ENCODE peak calls at places on chromosome 5, in eight cellular contexts. One of them, this sample, is unnamed.

GRCh38 chr5:69293882-69294281 is 38.7 kb downstream of the CCDC125 start:
- DNase-seq in GM06990: no peak
- DNase-seq in HCT116: no peak
- DNase-seq in SJSA1: no peak
- DNase-seq in heart right ventricle: no peak
- DNase-seq in PC-3: no peak
- DNase-seq in CD8-positive, alpha-beta memory T cell: no peak
- DNase-seq in GM12878: no peak
- DNase-seq in this sample: no peak

GRCh38 chr5:61431923-61432620 is 100.0 kb downstream of the ZSWIM6 start:
- DNase-seq in GM06990: no peak
- DNase-seq in HCT116: no peak
- DNase-seq in SJSA1: no peak
- DNase-seq in heart right ventricle: no peak
- DNase-seq in PC-3: no peak
- DNase-seq in CD8-positive, alpha-beta memory T cell: no peak
- DNase-seq in GM12878: no peak
- DNase-seq in this sample: no peak

GRCh38 chr5:123350744-123351143 is 72.5 kb downstream of the CEP120 start:
- DNase-seq in GM06990: no peak
- DNase-seq in HCT116: no peak
- DNase-seq in SJSA1: no peak
- DNase-seq in heart right ventricle: no peak
- DNase-seq in PC-3: peak; percentile 12
- DNase-seq in CD8-positive, alpha-beta memory T cell: no peak
- DNase-seq in GM12878: no peak
- DNase-seq in this sample: no peak

GRCh38 chr5:152529456-152529855 is 124.4 kb upstream of the NMUR2 start:
- DNase-seq in GM06990: no peak
- DNase-seq in HCT116: no peak
- DNase-seq in SJSA1: no peak
- DNase-seq in heart right ventricle: no peak
- DNase-seq in PC-3: no peak
- DNase-seq in CD8-positive, alpha-beta memory T cell: no peak
- DNase-seq in GM12878: no peak
- DNase-seq in this sample: no peak

GRCh38 chr5:32339878-32340277 is 27.1 kb upstream of the MTMR12 start:
- DNase-seq in GM06990: no peak
- DNase-seq in HCT116: no peak
- DNase-seq in SJSA1: no peak
- DNase-seq in heart right ventricle: no peak
- DNase-seq in PC-3: no peak
- DNase-seq in CD8-positive, alpha-beta memory T cell: no peak
- DNase-seq in GM12878: no peak
- DNase-seq in this sample: no peak

GRCh38 chr5:150131978-150132694 is 23.5 kb downstream of the PDGFRB start:
- DNase-seq in GM06990: no peak
- DNase-seq in HCT116: no peak
- DNase-seq in SJSA1: no peak
- DNase-seq in heart right ventricle: no peak
- DNase-seq in PC-3: no peak
- DNase-seq in CD8-positive, alpha-beta memory T cell: no peak
- DNase-seq in GM12878: no peak
- DNase-seq in this sample: no peak

GRCh38 chr5:150448353-150448752 is 1.2 kb downstream of the RPS14 start:
- DNase-seq in GM06990: no peak
- DNase-seq in HCT116: no peak
- DNase-seq in SJSA1: no peak
- DNase-seq in heart right ventricle: no peak
- DNase-seq in PC-3: no peak
- DNase-seq in CD8-positive, alpha-beta memory T cell: no peak
- DNase-seq in GM12878: no peak
- DNase-seq in this sample: no peak

GRCh38 chr5:168991991-168992390 is 308.9 kb downstream of the SLIT3 start:
- DNase-seq in GM06990: no peak
- DNase-seq in HCT116: no peak
- DNase-seq in SJSA1: no peak
- DNase-seq in heart right ventricle: no peak
- DNase-seq in PC-3: no peak
- DNase-seq in CD8-positive, alpha-beta memory T cell: no peak
- DNase-seq in GM12878: no peak
- DNase-seq in this sample: no peak

GRCh38 chr5:9621379-9621903 is 8.7 kb downstream of the TAS2R1 start:
- DNase-seq in GM06990: no peak
- DNase-seq in HCT116: no peak
- DNase-seq in SJSA1: peak; percentile 70
- DNase-seq in heart right ventricle: no peak
- DNase-seq in PC-3: no peak
- DNase-seq in CD8-positive, alpha-beta memory T cell: no peak
- DNase-seq in GM12878: no peak
- DNase-seq in this sample: no peak

GRCh38 chr5:173973614-173973969 is 15.4 kb upstream of the C5orf47 start:
- DNase-seq in GM06990: no peak
- DNase-seq in HCT116: no peak
- DNase-seq in SJSA1: no peak
- DNase-seq in heart right ventricle: no peak
- DNase-seq in PC-3: peak; percentile 34
- DNase-seq in CD8-positive, alpha-beta memory T cell: no peak
- DNase-seq in GM12878: no peak
- DNase-seq in this sample: no peak

GRCh38 chr5:52262844-52263243 is 524.9 kb upstream of the ITGA1 start:
- DNase-seq in GM06990: no peak
- DNase-seq in HCT116: no peak
- DNase-seq in SJSA1: no peak
- DNase-seq in heart right ventricle: no peak
- DNase-seq in PC-3: no peak
- DNase-seq in CD8-positive, alpha-beta memory T cell: no peak
- DNase-seq in GM12878: no peak
- DNase-seq in this sample: no peak

GRCh38 chr5:125033602-125034001 is 287.2 kb upstream of the ZNF608 start:
- DNase-seq in GM06990: no peak
- DNase-seq in HCT116: no peak
- DNase-seq in SJSA1: no peak
- DNase-seq in heart right ventricle: no peak
- DNase-seq in PC-3: no peak
- DNase-seq in CD8-positive, alpha-beta memory T cell: no peak
- DNase-seq in GM12878: no peak
- DNase-seq in this sample: no peak

GRCh38 chr5:93088997-93089396 is 492.0 kb downstream of the NR2F1-AS1 start:
- DNase-seq in GM06990: no peak
- DNase-seq in HCT116: no peak
- DNase-seq in SJSA1: no peak
- DNase-seq in heart right ventricle: no peak
- DNase-seq in PC-3: peak; percentile 12
- DNase-seq in CD8-positive, alpha-beta memory T cell: no peak
- DNase-seq in GM12878: no peak
- DNase-seq in this sample: no peak

GRCh38 chr5:103036601-103037000 is 83.3 kb downstream of the GIN1 start:
- DNase-seq in GM06990: no peak
- DNase-seq in HCT116: no peak
- DNase-seq in SJSA1: no peak
- DNase-seq in heart right ventricle: no peak
- DNase-seq in PC-3: no peak
- DNase-seq in CD8-positive, alpha-beta memory T cell: no peak
- DNase-seq in GM12878: no peak
- DNase-seq in this sample: no peak

GRCh38 chr5:172954277-172954676 is 4.9 kb upstream of the RPL26L1 start:
- DNase-seq in GM06990: no peak
- DNase-seq in HCT116: no peak
- DNase-seq in SJSA1: peak; percentile 76
- DNase-seq in heart right ventricle: no peak
- DNase-seq in PC-3: no peak
- DNase-seq in CD8-positive, alpha-beta memory T cell: no peak
- DNase-seq in GM12878: no peak
- DNase-seq in this sample: no peak

DNA sequence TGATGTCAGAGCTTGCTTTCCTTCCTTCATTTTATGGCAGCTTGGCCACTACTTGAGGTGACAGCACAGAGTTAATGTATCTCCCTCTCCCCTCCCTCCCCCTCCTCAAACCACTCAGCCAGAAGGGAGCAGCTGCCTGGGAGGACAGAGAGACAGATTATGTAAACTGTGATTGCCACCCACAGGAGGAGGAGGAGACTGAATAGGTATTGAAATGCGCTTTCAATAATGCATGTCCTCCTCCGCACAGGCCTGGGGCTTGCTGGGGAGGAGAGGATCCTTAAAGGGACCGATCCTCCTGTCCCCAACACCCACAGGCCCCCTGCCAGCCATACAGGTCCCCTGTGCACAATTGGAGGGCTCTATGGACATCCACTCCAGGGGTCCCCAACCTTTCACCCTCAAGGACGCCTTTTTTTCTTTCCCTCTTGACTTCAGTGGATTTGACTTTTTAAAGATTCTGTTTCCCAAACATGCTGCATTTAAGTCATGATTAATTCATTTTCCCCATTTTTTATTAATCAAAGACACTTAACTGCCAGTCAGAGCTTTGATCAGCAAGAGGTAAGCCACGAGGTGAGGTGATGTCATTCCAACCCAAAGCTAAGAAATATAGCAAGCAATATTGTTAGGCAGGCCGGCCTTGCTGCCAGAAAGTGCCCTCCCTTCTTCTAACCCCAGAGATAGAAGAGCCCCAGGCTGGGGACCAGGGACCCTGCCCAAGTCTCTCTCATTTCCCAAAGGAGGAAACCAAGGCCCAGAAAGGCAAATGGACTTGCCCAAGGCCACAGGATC is 47.5 kb upstream of the CPLX2 start:
- DNase-seq in GM06990: no peak
- DNase-seq in HCT116: no peak
- DNase-seq in SJSA1: no peak
- DNase-seq in heart right ventricle: no peak
- DNase-seq in PC-3: no peak
- DNase-seq in CD8-positive, alpha-beta memory T cell: no peak
- DNase-seq in GM12878: no peak
- DNase-seq in this sample: no peak
- H3K27me3 ChIP-seq in GM06990: no peaks in the 10 kb centered on the region
- H3K27me3 ChIP-seq in HCT116: no peaks in the 10 kb centered on the region
- H3K27me3 ChIP-seq in SJSA1: no peaks in the 10 kb centered on the region
- H3K27me3 ChIP-seq in heart right ventricle: peaks cover 16% of the 10 kb centered on the region
- H3K27me3 ChIP-seq in PC-3: no peaks in the 10 kb centered on the region
- H3K27me3 ChIP-seq in CD8-positive, alpha-beta memory T cell: no peaks in the 10 kb centered on the region
- H3K27me3 ChIP-seq in GM12878: no peaks in the 10 kb centered on the region
- H3K27me3 ChIP-seq in this sample: no peaks in the 10 kb centered on the region

DNA sequence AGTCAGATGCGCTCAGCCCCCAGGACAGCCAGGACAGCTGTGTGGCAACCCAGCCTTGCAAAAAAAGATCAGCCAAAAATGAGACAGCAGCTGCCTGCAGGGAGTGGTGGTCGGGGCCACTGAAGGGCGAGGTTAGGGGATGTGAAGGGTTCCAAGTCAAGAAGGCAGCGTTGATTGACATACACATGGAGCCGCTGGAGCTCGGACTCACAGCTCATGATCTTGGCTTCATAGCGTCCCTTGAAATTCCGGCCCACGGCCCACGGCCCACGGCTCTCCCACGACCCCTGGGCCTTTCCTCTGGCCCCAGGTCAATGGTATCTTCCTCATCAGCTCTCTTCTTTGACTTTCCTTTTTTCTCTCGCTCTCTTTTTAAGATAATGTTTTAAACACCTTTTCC is 390.0 kb upstream of the IRX4 start:
- DNase-seq in GM06990: no peak
- DNase-seq in HCT116: no peak
- DNase-seq in SJSA1: no peak
- DNase-seq in heart right ventricle: no peak
- DNase-seq in PC-3: no peak
- DNase-seq in CD8-positive, alpha-beta memory T cell: no peak
- DNase-seq in GM12878: no peak
- DNase-seq in this sample: no peak
- H3K27me3 ChIP-seq in GM06990: no peaks in the 10 kb centered on the region
- H3K27me3 ChIP-seq in HCT116: no peaks in the 10 kb centered on the region
- H3K27me3 ChIP-seq in SJSA1: no peaks in the 10 kb centered on the region
- H3K27me3 ChIP-seq in heart right ventricle: peaks cover 14% of the 10 kb centered on the region
- H3K27me3 ChIP-seq in PC-3: peaks cover 31% of the 10 kb centered on the region
- H3K27me3 ChIP-seq in CD8-positive, alpha-beta memory T cell: no peaks in the 10 kb centered on the region
- H3K27me3 ChIP-seq in GM12878: no peaks in the 10 kb centered on the region
- H3K27me3 ChIP-seq in this sample: no peaks in the 10 kb centered on the region

GRCh38 chr5:154487541-154487940 is 9.5 kb upstream of the HAND1 start:
- DNase-seq in GM06990: peak; percentile 63
- DNase-seq in HCT116: no peak
- DNase-seq in SJSA1: no peak
- DNase-seq in heart right ventricle: no peak
- DNase-seq in PC-3: no peak
- DNase-seq in CD8-positive, alpha-beta memory T cell: no peak
- DNase-seq in GM12878: peak; percentile 60
- DNase-seq in this sample: no peak
- H3K27me3 ChIP-seq in GM06990: no peaks in the 10 kb centered on the region
- H3K27me3 ChIP-seq in HCT116: peaks cover 53% of the 10 kb centered on the region
- H3K27me3 ChIP-seq in SJSA1: peaks cover 85% of the 10 kb centered on the region
- H3K27me3 ChIP-seq in heart right ventricle: peaks cover 87% of the 10 kb centered on the region
- H3K27me3 ChIP-seq in PC-3: peaks cover 70% of the 10 kb centered on the region
- H3K27me3 ChIP-seq in CD8-positive, alpha-beta memory T cell: peaks cover 42% of the 10 kb centered on the region
- H3K27me3 ChIP-seq in GM12878: peaks cover 12% of the 10 kb centered on the region
- H3K27me3 ChIP-seq in this sample: peaks cover 77% of the 10 kb centered on the region

DNA sequence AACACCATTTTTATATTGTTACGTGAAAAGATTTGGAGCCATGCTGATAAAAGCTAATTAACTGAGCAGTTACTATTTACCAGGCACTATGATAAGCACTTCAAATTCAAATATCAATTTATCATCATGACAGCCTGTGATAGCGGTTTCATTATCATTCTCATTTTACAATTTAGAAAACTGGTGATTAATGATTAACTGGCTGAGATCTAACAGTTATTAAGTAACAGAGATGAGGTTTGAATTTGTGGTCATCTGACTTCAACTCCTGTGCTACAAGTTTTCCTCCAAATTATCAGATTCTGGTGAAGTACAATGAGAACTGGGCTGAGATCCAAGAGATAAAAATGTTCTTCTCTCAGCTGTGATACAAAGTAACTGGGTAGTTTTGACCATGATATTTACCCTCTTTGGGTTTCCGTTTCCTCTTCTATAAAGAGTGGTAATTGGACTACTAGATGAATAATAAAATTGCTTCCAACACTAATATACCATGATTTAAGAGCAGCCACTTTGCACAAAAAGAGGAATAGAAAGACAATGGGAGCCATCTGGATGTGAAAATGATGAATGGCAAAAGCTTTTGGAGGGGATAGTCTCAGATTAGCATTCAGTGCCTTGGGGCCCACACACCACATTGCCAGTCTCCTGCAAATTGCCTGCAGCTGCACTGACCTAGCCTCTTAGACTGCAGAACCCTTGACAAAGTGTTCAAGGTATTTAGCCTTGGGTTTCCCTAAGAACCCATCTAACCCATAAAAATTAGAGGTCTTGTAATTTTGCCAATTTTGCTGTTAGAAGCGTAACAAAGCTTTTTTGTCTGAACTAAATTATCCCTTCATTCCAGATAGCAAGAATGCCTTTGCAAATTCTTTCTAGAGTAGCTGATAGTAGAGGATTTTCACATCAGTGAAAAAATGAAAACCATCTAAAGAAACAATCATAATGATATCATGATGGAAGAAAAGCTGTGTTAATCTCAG is 74.3 kb upstream of the CCNG1 start:
- DNase-seq in GM06990: no peak
- DNase-seq in HCT116: no peak
- DNase-seq in SJSA1: no peak
- DNase-seq in heart right ventricle: no peak
- DNase-seq in PC-3: no peak
- DNase-seq in CD8-positive, alpha-beta memory T cell: no peak
- DNase-seq in GM12878: no peak
- DNase-seq in this sample: no peak
- H3K27me3 ChIP-seq in GM06990: no peaks in the 10 kb centered on the region
- H3K27me3 ChIP-seq in HCT116: no peaks in the 10 kb centered on the region
- H3K27me3 ChIP-seq in SJSA1: no peaks in the 10 kb centered on the region
- H3K27me3 ChIP-seq in heart right ventricle: no peaks in the 10 kb centered on the region
- H3K27me3 ChIP-seq in PC-3: no peaks in the 10 kb centered on the region
- H3K27me3 ChIP-seq in CD8-positive, alpha-beta memory T cell: no peaks in the 10 kb centered on the region
- H3K27me3 ChIP-seq in GM12878: no peaks in the 10 kb centered on the region
- H3K27me3 ChIP-seq in this sample: no peaks in the 10 kb centered on the region

This sample was measured in foreskin keratinocyte.